ENCODE peak calls at places on chromosome 16, in four cellular contexts. M is tibial nerve, V is ovary, N is transverse colon. H is an unnamed sample.

GRCh38 chr16:23642246-23642774 is 1.0 kb downstream of the DCTN5 start:
- DNase-seq in M (no peak), V (no peak), N (no peak), H (no peak)

GRCh38 chr16:75703341-75703740 is 2.1 kb upstream of the DUXB start:
- DNase-seq in M (no peak), V (no peak), N (no peak), H (no peak)

GRCh38 chr16:82220541-82220940 is 50.5 kb upstream of the MPHOSPH6 start:
- DNase-seq in M (no peak), V (no peak), N (no peak), H (no peak)

GRCh38 chr16:68061396-68061795 is 23.8 kb upstream of the NFATC3 start:
- DNase-seq in M (no peak), V (no peak), N (no peak), H (no peak)

GRCh38 chr16:28108590-28109247 is 45.2 kb upstream of the GSG1L start:
- DNase-seq in M (no peak), V (no peak), N (no peak), H (peak; percentile 18)

GRCh38 chr16:22622703-22623102 is 112.0 kb downstream of the NPIPB5 start:
- DNase-seq in M (no peak), V (no peak), N (no peak), H (no peak)

GRCh38 chr16:16017812-16018211 is 68.4 kb downstream of the ABCC1 start:
- DNase-seq in M (no peak), V (no peak), N (no peak), H (no peak)

GRCh38 chr16:19810817-19811731 is 73.6 kb downstream of the GPRC5B start:
- DNase-seq in M (no peak), V (no peak), N (no peak), H (no peak)

GRCh38 chr16:90081606-90081970 is 4.5 kb upstream of the PRDM7 start:
- DNase-seq in M (no peak), V (no peak), N (no peak), H (no peak)

GRCh38 chr16:23924138-23924537 is 88.4 kb downstream of the PRKCB start:
- DNase-seq in M (no peak), V (no peak), N (no peak), H (no peak)

GRCh38 chr16:21179126-21179982 is 20.9 kb downstream of the LDAF1 start:
- DNase-seq in M (no peak), V (peak; percentile 73), N (no peak), H (no peak)

GRCh38 chr16:82880361-82880760 is 253.6 kb downstream of the CDH13 start:
- DNase-seq in M (no peak), V (no peak), N (no peak), H (no peak)

GRCh38 chr16:84753412-84754325 is 53.9 kb downstream of the USP10 start:
- DNase-seq in M (no peak), V (no peak), N (no peak), H (no peak)

GRCh38 chr16:14135704-14136103 is 64.6 kb downstream of the MRTFB start:
- DNase-seq in M (no peak), V (no peak), N (no peak), H (no peak)

GRCh38 chr16:5003828-5004227 is 29.9 kb downstream of the NAGPA start:
- DNase-seq in M (no peak), V (no peak), N (no peak), H (no peak)

GRCh38 chr16:1906846-1907165 is 11.4 kb downstream of the HS3ST6 start:
- DNase-seq in M (no peak), V (no peak), N (no peak), H (no peak)

GRCh38 chr16:81265658-81266451 is 27.4 kb downstream of the BCO1 start:
- DNase-seq in M (peak; percentile 54), V (peak; percentile 91), N (peak; percentile 85), H (peak; percentile 93)

GRCh38 chr16:49857423-49858181 is 1.7 kb upstream of the ZNF423 start:
- DNase-seq in M (peak; percentile 16), V (peak; percentile 71), N (peak; percentile 76), H (peak; percentile 56)

GRCh38 chr16:14309906-14310305 is 238.8 kb downstream of the MRTFB start:
- DNase-seq in M (no peak), V (no peak), N (no peak), H (no peak)

GRCh38 chr16:89434490-89434889 is 55.9 kb downstream of the ANKRD11 start:
- DNase-seq in M (no peak), V (no peak), N (no peak), H (no peak)

GRCh38 chr16:3113765-3114479 is 1.5 kb downstream of the ZNF205 start:
- DNase-seq in M (no peak), V (no peak), N (no peak), H (no peak)

GRCh38 chr16:74568961-74569631 is 37.8 kb downstream of the GLG1 start:
- DNase-seq in M (no peak), V (no peak), N (no peak), H (no peak)

GRCh38 chr16:69761983-69762842 is at the start of gene WWP2:
- DNase-seq in M (peak; percentile 49), V (peak; percentile 79), N (peak; percentile 82), H (peak; percentile 82)

GRCh38 chr16:2009791-2010510 is at the start of gene ZNF598:
- DNase-seq in M (peak; percentile 65), V (peak; percentile 85), N (peak; percentile 86), H (peak; percentile 86)

GRCh38 chr16:89442588-89442987 is 47.8 kb downstream of the ANKRD11 start:
- DNase-seq in M (no peak), V (no peak), N (no peak), H (no peak)

GRCh38 chr16:48217708-48218107 is 26.4 kb upstream of the LONP2 start:
- DNase-seq in M (no peak), V (no peak), N (no peak), H (no peak)

GRCh38 chr16:69396187-69397061 is 10.6 kb upstream of the TERF2 start:
- DNase-seq in M (peak; percentile 57), V (peak; percentile 83), N (peak; percentile 83), H (peak; percentile 78)

GRCh38 chr16:20905576-20905975 is 5.0 kb downstream of the LYRM1 start:
- DNase-seq in M (no peak), V (no peak), N (no peak), H (no peak)

GRCh38 chr16:84864266-84864955 is 44.6 kb downstream of the CRISPLD2 start:
- DNase-seq in M (no peak), V (no peak), N (no peak), H (no peak)

GRCh38 chr16:49019826-49020401 is 261.7 kb downstream of the CBLN1 start:
- DNase-seq in M (no peak), V (no peak), N (no peak), H (no peak)

DNA sequence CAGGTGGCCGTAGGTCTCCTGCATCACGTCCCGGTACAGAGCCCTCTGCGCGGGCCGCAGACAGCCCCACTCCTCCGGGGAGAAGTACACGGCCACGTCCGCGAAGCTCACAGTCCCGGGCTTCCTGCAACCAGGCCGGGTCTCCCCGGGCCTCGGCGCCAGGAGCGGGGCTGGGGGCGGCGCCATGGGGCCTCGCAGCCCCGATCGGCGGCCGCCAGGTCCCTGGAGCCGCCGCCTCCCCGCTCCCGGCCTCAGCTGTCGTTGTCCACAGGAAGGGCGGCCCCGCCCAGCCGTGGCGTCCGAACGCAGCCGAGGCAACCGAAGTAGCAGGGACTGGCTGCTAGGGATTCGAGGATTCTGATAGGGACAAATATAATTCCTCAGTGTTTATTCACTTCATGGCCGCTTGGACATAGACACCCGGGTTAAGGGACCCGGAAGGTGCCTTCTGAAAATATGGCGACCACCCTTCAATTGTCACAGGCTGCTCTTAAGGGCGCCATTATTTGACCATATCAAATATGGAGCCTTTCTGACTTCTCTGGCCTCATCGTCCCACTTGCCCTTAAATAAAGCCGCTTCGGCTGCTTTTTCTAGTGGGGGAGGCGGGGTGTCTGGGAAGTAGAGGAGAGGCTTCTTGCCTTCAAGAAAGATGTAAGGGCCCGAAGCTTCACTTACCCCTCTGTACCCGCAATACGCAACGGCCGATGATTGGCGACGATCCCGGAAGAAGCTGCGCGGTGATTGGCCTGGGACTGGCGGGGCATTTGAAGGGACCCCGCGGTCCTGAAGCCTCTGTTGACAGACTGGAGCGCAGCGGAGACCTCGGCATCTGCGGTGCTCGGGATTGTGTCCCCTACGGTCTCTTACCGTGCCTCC is at the start of gene ZNF688:
- DNase-seq in M (peak; percentile 91), V (peak; percentile 97), N (peak; percentile 96), H (peak; percentile 94)
- TF ChIP-seq CTCF in M (peak; percentile 44), V (no peak), N (no peak), H (no peak)

DNA sequence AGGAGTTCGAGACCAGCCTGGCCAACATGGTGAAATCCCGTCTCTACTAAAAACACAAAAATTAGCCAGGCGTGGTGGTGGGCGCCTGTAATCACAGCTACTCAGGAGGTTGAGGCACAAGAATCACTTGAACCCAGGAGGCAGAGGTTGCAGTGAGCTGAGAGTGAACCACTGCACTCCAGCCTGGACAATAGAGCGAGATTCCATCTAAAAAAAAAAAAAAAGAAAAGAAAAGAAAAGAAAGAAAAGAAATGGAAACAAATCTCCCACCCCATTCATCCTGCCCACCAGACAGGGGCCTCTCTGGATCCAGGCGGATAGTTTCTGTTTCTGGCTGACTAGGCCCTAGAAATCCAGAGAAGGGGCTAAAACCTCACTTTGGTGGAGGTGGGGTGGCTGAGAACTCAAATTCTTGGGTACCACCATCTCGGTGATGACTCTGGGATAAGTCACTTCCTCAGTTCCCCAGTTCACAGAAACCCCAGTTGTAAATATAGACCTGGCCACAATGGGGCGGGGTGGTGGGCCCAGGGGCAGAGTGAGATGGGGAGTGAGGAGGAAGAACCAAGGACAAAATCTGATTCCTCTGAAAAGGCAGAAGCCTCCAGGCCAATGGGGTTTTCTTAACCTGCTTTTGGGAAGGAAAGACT is 22.2 kb downstream of the SOCS1 start:
- DNase-seq in M (no peak), V (no peak), N (peak; percentile 34), H (no peak)
- TF ChIP-seq EP300 in M (no peak), V (no peak), N (no peak), H (no peak)

DNA sequence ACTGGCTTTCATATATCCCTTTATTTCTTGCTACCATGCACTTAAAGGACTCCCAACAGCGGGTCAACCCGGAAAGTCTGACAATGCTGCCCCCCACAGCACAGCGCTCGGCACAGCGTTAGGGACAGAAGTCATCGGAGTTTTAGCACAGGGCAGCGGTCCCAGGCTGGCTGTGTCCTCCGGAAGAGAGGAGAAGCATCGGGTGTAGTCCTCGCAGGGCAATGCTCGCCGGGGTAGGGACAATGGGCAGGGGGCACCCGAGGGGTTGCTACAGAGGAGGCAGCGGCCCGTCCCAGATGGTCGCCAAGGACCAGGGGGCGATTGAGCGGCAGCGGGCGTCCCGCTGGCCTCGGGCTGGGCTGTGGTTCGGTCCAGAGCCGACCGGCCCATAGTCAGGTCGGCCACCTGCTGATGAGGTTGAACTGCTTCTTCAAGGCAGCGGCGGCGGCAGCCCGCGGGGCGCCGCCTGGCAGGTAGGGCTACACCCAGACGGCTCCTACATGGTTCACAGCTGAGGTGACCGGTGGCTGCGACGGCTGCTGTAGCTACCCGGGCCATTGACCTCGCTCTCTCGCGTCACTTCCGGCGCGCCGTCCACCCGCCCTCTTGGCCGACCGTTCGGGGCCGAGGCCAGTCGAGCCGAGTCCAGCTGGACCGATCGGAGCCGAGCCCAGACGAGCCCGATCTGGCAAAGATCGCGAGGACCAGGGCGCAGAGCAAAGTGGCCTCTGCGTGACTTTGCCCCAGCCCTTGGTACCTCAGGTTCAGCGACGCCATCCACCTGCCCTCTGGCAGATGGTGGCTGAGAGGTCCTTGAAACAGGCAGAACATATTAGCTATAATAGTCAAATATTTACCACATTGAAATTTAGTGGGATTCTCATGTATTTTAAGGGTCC is 4.7 kb upstream of the LCMT1 start:
- DNase-seq in M (peak; percentile 88), V (peak; percentile 95), N (peak; percentile 96), H (peak; percentile 97)
- TF ChIP-seq CTCF in M (peak; percentile 17), V (no peak), N (peak; percentile 40), H (no peak)

DNA sequence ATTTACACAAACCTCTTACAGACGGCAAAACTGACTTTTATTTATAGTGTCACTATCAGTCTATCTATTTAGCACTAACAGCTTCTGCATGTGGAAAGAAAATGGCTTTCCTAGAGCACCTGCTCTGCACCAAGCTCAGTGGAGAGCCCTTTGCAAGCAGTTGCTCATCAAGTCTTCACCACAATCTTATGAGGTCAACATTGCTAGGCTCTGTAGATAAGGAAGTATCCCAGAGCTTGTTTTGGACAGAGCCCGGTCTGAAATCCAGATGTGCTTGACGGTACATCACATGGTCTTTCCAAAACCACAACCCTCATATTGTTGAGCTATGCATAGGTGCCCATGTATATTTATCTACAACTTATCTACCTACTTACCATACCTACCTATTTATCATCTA is 572.7 kb upstream of the CDH5 start:
- DNase-seq in M (no peak), V (no peak), N (no peak), H (no peak)
- TF ChIP-seq EP300 in M (no peak), V (no peak), N (no peak), H (no peak)